ENCODE peak calls at places on chromosomes 4 and X, in ten cellular contexts. Q is MG63; E is fibroblast of pulmonary artery; N is A549; R is testis; B is lower lobe of right lung; F is cardiac fibroblast; T is choroid plexus epithelial cell; C is naive thymus-derived CD4-positive, alpha-beta T cell; L is SK-N-SH. I is an unnamed sample.

GRCh38 chrX:10158279-10158939 is 1.6 kb downstream of the CLCN4 start:
- DNase-seq in Q (peak), E (no peak), N (no peak), R (peak), B (no peak), F (no peak), T (no peak), C (no peak), L (peak), I (no peak)

GRCh38 chr4:76600447-76600846 is 165.4 kb downstream of the SHROOM3 start:
- DNase-seq in Q (no peak), E (peak), N (no peak), R (no peak), B (no peak), F (no peak), T (no peak), C (no peak), L (no peak), I (peak)

GRCh38 chrX:397575-397974 is 10.9 kb upstream of the PPP2R3B start:
- DNase-seq in Q (no peak), E (peak), N (no peak), R (peak), B (no peak), F (peak), T (peak), C (no peak), L (no peak), I (peak)

GRCh38 chr4:111450867-111451266 is 694.4 kb upstream of the FAM241A start:
- DNase-seq in Q (no peak), E (no peak), N (no peak), R (no peak), B (no peak), F (no peak), T (no peak), C (no peak), L (no peak), I (no peak)

GRCh38 chr4:183860726-183861125 is 44.4 kb upstream of the STOX2 start:
- DNase-seq in Q (no peak), E (no peak), N (no peak), R (peak), B (no peak), F (no peak), T (no peak), C (no peak), L (no peak), I (no peak)

GRCh38 chrX:80984118-80984517 is 174.4 kb upstream of the BRWD3 start:
- DNase-seq in Q (no peak), E (no peak), N (no peak), R (no peak), B (no peak), F (no peak), T (no peak), C (no peak), L (no peak), I (no peak)

GRCh38 chrX:11908371-11908770 is 150.3 kb downstream of the MSL3 start:
- DNase-seq in Q (no peak), E (peak), N (peak), R (no peak), B (no peak), F (peak), T (peak), C (peak), L (peak), I (peak)

GRCh38 chrX:115534383-115534782 is 26.6 kb upstream of the PLS3 start:
- DNase-seq in Q (no peak), E (no peak), N (no peak), R (no peak), B (no peak), F (no peak), T (no peak), C (no peak), L (no peak), I (no peak)

GRCh38 chrX:23935116-23935515 is 27.3 kb downstream of the CXorf58 start:
- DNase-seq in Q (no peak), E (peak), N (no peak), R (no peak), B (no peak), F (no peak), T (no peak), C (no peak), L (no peak), I (peak)

GRCh38 chr4:173519130-173520101 is 10.6 kb downstream of the HAND2 start:
- DNase-seq in Q (no peak), E (peak), N (no peak), R (no peak), B (no peak), F (no peak), T (no peak), C (no peak), L (peak), I (peak)

GRCh38 chr4:78336093-78336943 is 215.3 kb upstream of the ANXA3 start:
- DNase-seq in Q (no peak), E (peak), N (no peak), R (peak), B (no peak), F (peak), T (peak), C (no peak), L (no peak), I (peak)

GRCh38 chr4:89123418-89123817 is 12.1 kb downstream of the TIGD2 start:
- DNase-seq in Q (no peak), E (no peak), N (peak), R (no peak), B (no peak), F (peak), T (peak), C (no peak), L (no peak), I (no peak)

GRCh38 chrX:70168238-70169188 is 8.8 kb upstream of the DGAT2L6 start:
- DNase-seq in Q (peak), E (peak), N (peak), R (peak), B (no peak), F (peak), T (peak), C (no peak), L (no peak), I (peak)
- H3K4me3 ChIP-seq in Q (no peak), E (no peak), N (no peak), R (no peak), B (no peak), F (no peak), T (peak), C (no peak), L (peak), I (peak)

GRCh38 chrX:106170318-106170717 is 2.2 kb downstream of the PWWP3B start:
- DNase-seq in Q (no peak), E (peak), N (peak), R (peak), B (no peak), F (peak), T (peak), C (no peak), L (peak), I (peak)

GRCh38 chrX:106171293-106171692 is 3.2 kb downstream of the PWWP3B start:
- DNase-seq in Q (no peak), E (no peak), N (no peak), R (no peak), B (no peak), F (no peak), T (no peak), C (no peak), L (no peak), I (no peak)

DNA sequence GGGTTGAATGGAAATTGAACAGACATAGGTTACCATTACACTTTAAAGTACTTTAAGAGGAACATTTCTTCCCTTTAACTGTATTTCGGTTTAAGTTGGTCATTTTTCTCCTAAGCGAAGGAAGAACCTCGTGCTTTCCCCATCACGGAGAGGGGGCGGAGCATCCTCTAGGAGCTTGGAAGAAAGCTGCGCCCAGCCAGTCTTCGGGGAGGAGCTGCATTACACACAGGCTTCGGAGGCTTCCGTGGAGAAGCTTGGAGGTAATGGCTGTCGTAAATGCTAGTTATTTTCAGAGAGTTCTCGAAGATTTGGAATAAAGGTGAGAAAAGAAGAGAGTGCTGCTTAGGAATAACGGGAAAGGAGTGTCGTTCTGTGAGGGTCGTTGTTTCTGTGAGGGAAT is at the start of gene PWWP3B:
- DNase-seq in Q (no peak), E (peak), N (peak), R (peak), B (peak), F (peak), T (peak), C (no peak), L (no peak), I (no peak)
- H3K4me3 ChIP-seq in Q (no peak), E (peak), N (no peak), R (peak), B (no peak), F (peak), T (peak), C (no peak), L (no peak), I (no peak)

DNA sequence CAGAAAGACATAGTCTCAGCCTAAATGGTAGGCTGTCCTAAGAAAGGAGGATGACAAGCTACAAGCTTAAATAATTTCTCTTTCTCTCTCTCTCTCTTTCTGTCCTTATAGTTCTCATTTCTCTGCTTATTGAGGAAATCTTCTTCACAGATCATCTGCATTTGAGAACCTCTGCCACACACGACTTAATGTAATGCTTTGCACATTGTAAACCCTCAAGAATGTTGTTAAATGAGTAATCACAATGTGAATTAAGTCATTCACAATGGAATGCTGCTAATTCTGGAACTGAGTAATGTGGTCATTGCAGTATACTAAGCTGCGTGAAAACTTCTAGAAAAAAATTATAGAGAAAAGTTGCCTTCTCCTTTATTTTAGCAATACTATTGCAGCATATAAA is 508.9 kb upstream of the FTHL17 start:
- DNase-seq in Q (no peak), E (peak), N (no peak), R (no peak), B (no peak), F (peak), T (peak), C (no peak), L (no peak), I (peak)
- H3K4me3 ChIP-seq in Q (no peak), E (no peak), N (no peak), R (no peak), B (no peak), F (no peak), T (no peak), C (no peak), L (no peak), I (no peak)

GRCh38 chr4:5890063-5890727 is 2.7 kb downstream of the CRMP1 start:
- DNase-seq in Q (no peak), E (no peak), N (peak), R (peak), B (no peak), F (no peak), T (peak), C (no peak), L (peak), I (no peak)
- H3K4me3 ChIP-seq in Q (no peak), E (no peak), N (no peak), R (no peak), B (peak), F (no peak), T (no peak), C (no peak), L (no peak), I (no peak)

GRCh38 chr4:87313756-87314155 is 8.9 kb downstream of the HSD17B13 start:
- DNase-seq in Q (no peak), E (no peak), N (no peak), R (no peak), B (no peak), F (no peak), T (no peak), C (no peak), L (no peak), I (peak)

GRCh38 chr4:87306056-87306455 is 16.6 kb downstream of the HSD17B13 start:
- DNase-seq in Q (no peak), E (no peak), N (no peak), R (no peak), B (no peak), F (no peak), T (no peak), C (no peak), L (no peak), I (no peak)

GRCh38 chr4:87309625-87310024 is 13.1 kb downstream of the HSD17B13 start:
- DNase-seq in Q (no peak), E (peak), N (no peak), R (no peak), B (no peak), F (peak), T (peak), C (no peak), L (no peak), I (peak)

GRCh38 chr4:87311684-87312083 is 11.0 kb downstream of the HSD17B13 start:
- DNase-seq in Q (no peak), E (no peak), N (no peak), R (no peak), B (no peak), F (no peak), T (no peak), C (no peak), L (no peak), I (no peak)

GRCh38 chr4:87310691-87311335 is 11.9 kb downstream of the HSD17B13 start:
- DNase-seq in Q (no peak), E (peak), N (no peak), R (no peak), B (no peak), F (peak), T (no peak), C (no peak), L (no peak), I (peak)
- H3K4me3 ChIP-seq in Q (no peak), E (no peak), N (no peak), R (no peak), B (no peak), F (no peak), T (no peak), C (no peak), L (no peak), I (no peak)

GRCh38 chrX:151396827-151397740 is at the start of gene VMA21:
- DNase-seq in Q (peak), E (peak), N (peak), R (peak), B (peak), F (peak), T (peak), C (peak), L (peak), I (peak)

GRCh38 chrX:151397741-151398070 is 700 bp downstream of the VMA21 start:
- DNase-seq in Q (peak), E (peak), N (peak), R (no peak), B (no peak), F (no peak), T (peak), C (no peak), L (peak), I (no peak)

GRCh38 chrX:151396042-151396826 is 772 bp upstream of the VMA21 start:
- DNase-seq in Q (no peak), E (no peak), N (no peak), R (peak), B (peak), F (peak), T (peak), C (no peak), L (peak), I (peak)

GRCh38 chrX:151402719-151403390 is 5.8 kb downstream of the VMA21 start:
- DNase-seq in Q (no peak), E (no peak), N (no peak), R (peak), B (peak), F (no peak), T (no peak), C (no peak), L (peak), I (no peak)

DNA sequence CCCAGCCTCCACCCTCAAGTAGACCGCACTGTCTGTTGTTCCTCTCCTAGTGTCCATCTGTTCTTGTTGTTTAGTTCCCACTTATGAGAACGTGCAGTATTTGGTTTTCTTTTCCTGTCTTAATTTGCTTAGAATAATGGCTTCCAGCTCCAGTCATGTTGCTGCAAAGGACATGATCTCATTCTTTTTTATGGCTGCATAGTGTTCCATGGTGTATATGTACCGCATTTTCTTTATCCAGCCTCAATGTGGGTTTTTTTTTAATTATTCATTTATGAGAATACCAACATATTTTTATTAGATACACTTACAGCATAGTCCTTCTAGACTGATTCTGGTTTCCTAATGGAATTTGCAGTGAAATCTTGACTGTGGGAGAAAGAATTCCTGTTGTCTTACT is 1.3 kb downstream of the VMA21 start:
- DNase-seq in Q (no peak), E (no peak), N (no peak), R (no peak), B (no peak), F (no peak), T (no peak), C (no peak), L (no peak), I (no peak)
- H3K4me3 ChIP-seq in Q (peak), E (peak), N (peak), R (no peak), B (no peak), F (no peak), T (no peak), C (no peak), L (peak), I (no peak)

GRCh38 chrX:40009462-40009851 is 88.3 kb downstream of the BCOR start:
- DNase-seq in Q (no peak), E (no peak), N (no peak), R (no peak), B (no peak), F (no peak), T (peak), C (no peak), L (no peak), I (no peak)
- H3K4me3 ChIP-seq in Q (no peak), E (no peak), N (no peak), R (no peak), B (peak), F (no peak), T (peak), C (no peak), L (no peak), I (no peak)

GRCh38 chr4:31160146-31160545 is 440.0 kb downstream of the PCDH7 start:
- DNase-seq in Q (no peak), E (no peak), N (no peak), R (no peak), B (no peak), F (no peak), T (peak), C (no peak), L (no peak), I (no peak)

DNA sequence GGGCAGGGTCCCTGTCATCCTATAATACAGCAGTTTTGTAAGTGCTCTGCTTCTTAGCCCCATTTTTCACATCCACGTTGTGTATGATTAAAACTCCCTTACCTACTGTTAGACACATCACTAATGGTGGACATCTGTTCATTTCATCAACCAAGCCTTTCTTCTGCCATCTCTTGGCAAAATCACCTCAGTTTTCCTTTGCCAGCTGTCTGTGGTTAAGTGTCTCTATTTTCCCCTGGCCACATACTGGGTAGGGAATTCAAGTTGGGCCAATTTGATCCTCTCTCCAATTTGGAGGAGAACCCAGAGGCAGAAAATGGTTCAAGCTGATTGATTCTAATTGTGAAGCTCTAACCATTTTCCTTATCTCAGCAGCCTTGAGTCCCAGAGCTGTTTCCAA is 436.1 kb downstream of the PCDH7 start:
- DNase-seq in Q (no peak), E (no peak), N (no peak), R (no peak), B (no peak), F (no peak), T (no peak), C (no peak), L (no peak), I (no peak)
- H3K4me3 ChIP-seq in Q (no peak), E (no peak), N (no peak), R (no peak), B (no peak), F (no peak), T (no peak), C (no peak), L (no peak), I (no peak)

DNA sequence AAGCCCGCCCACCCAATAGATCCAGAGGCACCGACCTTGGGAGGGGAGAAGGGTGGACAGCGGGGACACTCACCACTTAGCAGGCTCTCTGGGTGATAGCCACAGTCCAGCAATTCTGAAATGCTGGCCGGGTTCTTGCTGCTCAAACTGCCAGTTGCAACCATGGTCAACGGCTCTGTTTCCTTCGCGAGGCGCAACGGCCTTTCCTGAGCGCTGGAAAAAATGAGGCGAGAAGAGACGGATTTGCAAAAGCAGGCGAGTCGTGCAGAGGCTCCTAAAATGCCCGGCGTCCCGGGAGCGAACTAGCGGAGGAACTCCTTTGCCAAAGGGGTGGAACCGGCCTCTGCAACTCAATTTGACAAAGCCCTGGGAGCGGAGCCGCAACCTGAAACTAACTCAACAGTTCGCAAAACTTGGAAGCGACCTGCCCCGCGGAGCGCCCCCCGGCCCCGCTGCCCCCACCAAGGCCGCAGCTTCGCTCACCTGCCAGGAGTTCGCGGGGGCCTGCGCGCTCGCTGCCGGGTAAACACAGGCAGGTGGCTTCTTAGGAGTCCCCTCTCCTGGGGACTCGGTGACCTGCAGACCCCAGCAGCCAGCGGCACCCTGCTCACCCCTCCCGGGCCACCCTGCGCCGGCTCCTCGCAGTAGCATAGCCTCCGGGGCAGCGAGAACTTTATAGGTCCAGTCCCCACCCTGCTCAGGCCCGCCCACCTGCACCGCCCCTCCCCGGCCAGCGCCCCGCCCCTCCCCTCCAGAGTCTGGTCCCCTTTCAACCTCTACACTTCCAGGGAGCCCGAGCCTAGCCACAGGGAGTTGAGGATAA is at the start of gene DDIT4L:
- DNase-seq in Q (peak), E (peak), N (peak), R (peak), B (peak), F (peak), T (peak), C (no peak), L (peak), I (peak)
- H3K4me3 ChIP-seq in Q (peak), E (peak), N (peak), R (peak), B (peak), F (peak), T (peak), C (peak), L (peak), I (peak)

GRCh38 chr4:48483006-48483776 is at the start of gene SLC10A4:
- DNase-seq in Q (peak), E (no peak), N (peak), R (no peak), B (peak), F (no peak), T (no peak), C (peak), L (peak), I (no peak)
- H3K4me3 ChIP-seq in Q (peak), E (no peak), N (peak), R (peak), B (peak), F (no peak), T (peak), C (peak), L (peak), I (no peak)

I was measured in fibroblast of the aortic adventitia.